ENCODE peak calls at places on chromosomes 5 and 9, in seven cellular contexts. One of them, this sample, is unnamed.

GRCh38 chr9:134367796-134368490 is 41.7 kb downstream of the RXRA start:
- DNase-seq in GM23248: no peak
- DNase-seq in hepatocyte: peak
- DNase-seq in HCT116: no peak
- DNase-seq in PC-3: no peak
- DNase-seq in MM.1S: peak
- DNase-seq in GM23338: no peak
- DNase-seq in this sample: peak

GRCh38 chr9:136372561-136373299 is 739 bp downstream of the CARD9 start:
- DNase-seq in GM23248: peak
- DNase-seq in hepatocyte: peak
- DNase-seq in HCT116: no peak
- DNase-seq in PC-3: peak
- DNase-seq in MM.1S: no peak
- DNase-seq in GM23338: no peak
- DNase-seq in this sample: peak

GRCh38 chr9:114098021-114098659 is 952 bp downstream of the KIF12 start:
- DNase-seq in GM23248: peak
- DNase-seq in hepatocyte: peak
- DNase-seq in HCT116: peak
- DNase-seq in PC-3: peak
- DNase-seq in MM.1S: no peak
- DNase-seq in GM23338: peak
- DNase-seq in this sample: peak

GRCh38 chr9:124795881-124796415 is 19.0 kb downstream of the OLFML2A start:
- DNase-seq in GM23248: no peak
- DNase-seq in hepatocyte: no peak
- DNase-seq in HCT116: no peak
- DNase-seq in PC-3: no peak
- DNase-seq in MM.1S: no peak
- DNase-seq in GM23338: peak
- DNase-seq in this sample: no peak

GRCh38 chr9:128787583-128788156 is 617 bp downstream of the TBC1D13 start:
- DNase-seq in GM23248: peak
- DNase-seq in hepatocyte: peak
- DNase-seq in HCT116: no peak
- DNase-seq in PC-3: peak
- DNase-seq in MM.1S: peak
- DNase-seq in GM23338: peak
- DNase-seq in this sample: no peak

GRCh38 chr5:139755892-139756671 is 39.5 kb upstream of the PSD2 start:
- DNase-seq in GM23248: no peak
- DNase-seq in hepatocyte: peak
- DNase-seq in HCT116: no peak
- DNase-seq in PC-3: no peak
- DNase-seq in MM.1S: no peak
- DNase-seq in GM23338: peak
- DNase-seq in this sample: peak

GRCh38 chr9:133002147-133003070 is 23.9 kb downstream of the GFI1B start:
- DNase-seq in GM23248: no peak
- DNase-seq in hepatocyte: no peak
- DNase-seq in HCT116: no peak
- DNase-seq in PC-3: no peak
- DNase-seq in MM.1S: no peak
- DNase-seq in GM23338: no peak
- DNase-seq in this sample: no peak

GRCh38 chr9:4206718-4207117 is 93.2 kb downstream of the GLIS3 start:
- DNase-seq in GM23248: no peak
- DNase-seq in hepatocyte: no peak
- DNase-seq in HCT116: no peak
- DNase-seq in PC-3: no peak
- DNase-seq in MM.1S: no peak
- DNase-seq in GM23338: no peak
- DNase-seq in this sample: no peak

GRCh38 chr9:134895849-134896833 is 15.5 kb downstream of the FCN2 start:
- DNase-seq in GM23248: peak
- DNase-seq in hepatocyte: peak
- DNase-seq in HCT116: peak
- DNase-seq in PC-3: peak
- DNase-seq in MM.1S: no peak
- DNase-seq in GM23338: no peak
- DNase-seq in this sample: no peak

GRCh38 chr9:38141751-38142150 is 72.7 kb upstream of the SHB start:
- DNase-seq in GM23248: peak
- DNase-seq in hepatocyte: no peak
- DNase-seq in HCT116: no peak
- DNase-seq in PC-3: peak
- DNase-seq in MM.1S: no peak
- DNase-seq in GM23338: no peak
- DNase-seq in this sample: no peak

GRCh38 chr9:27162045-27162444 is 53.0 kb downstream of the TEK start:
- DNase-seq in GM23248: peak
- DNase-seq in hepatocyte: peak
- DNase-seq in HCT116: no peak
- DNase-seq in PC-3: no peak
- DNase-seq in MM.1S: no peak
- DNase-seq in GM23338: no peak
- DNase-seq in this sample: no peak

GRCh38 chr9:137760426-137760825 is 117.2 kb upstream of the CACNA1B start:
- DNase-seq in GM23248: peak
- DNase-seq in hepatocyte: no peak
- DNase-seq in HCT116: no peak
- DNase-seq in PC-3: no peak
- DNase-seq in MM.1S: no peak
- DNase-seq in GM23338: no peak
- DNase-seq in this sample: no peak

GRCh38 chr5:96481396-96481795 is 48.3 kb upstream of the PCSK1 start:
- DNase-seq in GM23248: peak
- DNase-seq in hepatocyte: no peak
- DNase-seq in HCT116: no peak
- DNase-seq in PC-3: no peak
- DNase-seq in MM.1S: no peak
- DNase-seq in GM23338: no peak
- DNase-seq in this sample: no peak

GRCh38 chr9:137478613-137479314 is 19.6 kb upstream of the NSMF start:
- DNase-seq in GM23248: no peak
- DNase-seq in hepatocyte: no peak
- DNase-seq in HCT116: no peak
- DNase-seq in PC-3: no peak
- DNase-seq in MM.1S: no peak
- DNase-seq in GM23338: peak
- DNase-seq in this sample: no peak

GRCh38 chr9:93276973-93277372 is 93.0 kb downstream of the WNK2 start:
- DNase-seq in GM23248: no peak
- DNase-seq in hepatocyte: no peak
- DNase-seq in HCT116: no peak
- DNase-seq in PC-3: peak
- DNase-seq in MM.1S: peak
- DNase-seq in GM23338: no peak
- DNase-seq in this sample: no peak

GRCh38 chr5:178261666-178262600 is 29.3 kb upstream of the PHYKPL start:
- DNase-seq in GM23248: no peak
- DNase-seq in hepatocyte: no peak
- DNase-seq in HCT116: no peak
- DNase-seq in PC-3: no peak
- DNase-seq in MM.1S: no peak
- DNase-seq in GM23338: no peak
- DNase-seq in this sample: no peak

GRCh38 chr5:6581090-6581489 is 51.8 kb downstream of the NSUN2 start:
- DNase-seq in GM23248: no peak
- DNase-seq in hepatocyte: no peak
- DNase-seq in HCT116: no peak
- DNase-seq in PC-3: no peak
- DNase-seq in MM.1S: no peak
- DNase-seq in GM23338: no peak
- DNase-seq in this sample: no peak

DNA sequence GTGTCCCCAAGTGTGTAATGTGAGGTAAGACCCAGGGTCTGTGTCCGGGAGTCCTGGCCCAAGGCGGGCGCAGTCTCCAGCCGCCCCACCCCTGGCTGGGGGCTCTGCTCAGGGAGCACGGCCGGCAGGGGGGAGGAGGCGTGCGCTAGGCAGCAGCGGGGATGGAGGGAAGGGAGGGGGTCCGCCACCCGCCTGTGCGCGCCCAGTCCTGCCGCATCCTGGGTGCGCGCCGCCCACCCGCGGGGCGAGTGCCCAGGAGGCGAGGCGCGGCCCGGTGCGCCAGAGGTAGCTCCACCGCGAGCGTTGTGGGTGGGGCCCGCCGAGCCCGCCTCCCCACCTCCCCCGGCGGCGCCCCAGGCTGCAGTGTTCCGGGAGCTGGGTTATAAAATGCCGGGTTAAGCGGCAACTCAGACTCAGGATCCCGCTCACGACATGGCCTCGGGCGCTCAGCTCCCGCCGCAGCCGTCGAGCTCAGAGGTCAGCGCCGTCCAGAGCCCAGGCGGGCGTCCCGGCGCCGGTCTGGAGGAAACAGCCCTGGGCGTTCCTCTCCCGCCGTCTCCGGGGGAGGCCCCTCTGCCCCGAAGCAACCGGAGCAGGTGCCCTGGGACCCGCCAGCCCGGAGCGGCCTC is at the start of gene CCNI2:
- DNase-seq in GM23248: peak
- DNase-seq in hepatocyte: peak
- DNase-seq in HCT116: no peak
- DNase-seq in PC-3: no peak
- DNase-seq in MM.1S: no peak
- DNase-seq in GM23338: peak
- DNase-seq in this sample: peak
- TF ChIP-seq EZH2 in GM23248: peak
- TF ChIP-seq EZH2 in hepatocyte: peak
- TF ChIP-seq EZH2 in HCT116: no peak
- TF ChIP-seq EZH2 in PC-3: no peak
- TF ChIP-seq EZH2 in MM.1S: no peak
- TF ChIP-seq EZH2 in GM23338: peak
- TF ChIP-seq EZH2 in this sample: no peak

GRCh38 chr5:116652196-116652729 is 77.6 kb upstream of the SEMA6A start:
- DNase-seq in GM23248: peak
- DNase-seq in hepatocyte: peak
- DNase-seq in HCT116: peak
- DNase-seq in PC-3: no peak
- DNase-seq in MM.1S: no peak
- DNase-seq in GM23338: peak
- DNase-seq in this sample: peak

GRCh38 chr5:116654890-116655289 is 80.3 kb upstream of the SEMA6A start:
- DNase-seq in GM23248: no peak
- DNase-seq in hepatocyte: no peak
- DNase-seq in HCT116: no peak
- DNase-seq in PC-3: no peak
- DNase-seq in MM.1S: no peak
- DNase-seq in GM23338: no peak
- DNase-seq in this sample: peak

GRCh38 chr5:116651653-116652052 is 77.0 kb upstream of the SEMA6A start:
- DNase-seq in GM23248: no peak
- DNase-seq in hepatocyte: no peak
- DNase-seq in HCT116: no peak
- DNase-seq in PC-3: no peak
- DNase-seq in MM.1S: no peak
- DNase-seq in GM23338: peak
- DNase-seq in this sample: no peak

GRCh38 chr5:116650964-116651363 is 76.3 kb upstream of the SEMA6A start:
- DNase-seq in GM23248: no peak
- DNase-seq in hepatocyte: no peak
- DNase-seq in HCT116: no peak
- DNase-seq in PC-3: no peak
- DNase-seq in MM.1S: no peak
- DNase-seq in GM23338: no peak
- DNase-seq in this sample: no peak

DNA sequence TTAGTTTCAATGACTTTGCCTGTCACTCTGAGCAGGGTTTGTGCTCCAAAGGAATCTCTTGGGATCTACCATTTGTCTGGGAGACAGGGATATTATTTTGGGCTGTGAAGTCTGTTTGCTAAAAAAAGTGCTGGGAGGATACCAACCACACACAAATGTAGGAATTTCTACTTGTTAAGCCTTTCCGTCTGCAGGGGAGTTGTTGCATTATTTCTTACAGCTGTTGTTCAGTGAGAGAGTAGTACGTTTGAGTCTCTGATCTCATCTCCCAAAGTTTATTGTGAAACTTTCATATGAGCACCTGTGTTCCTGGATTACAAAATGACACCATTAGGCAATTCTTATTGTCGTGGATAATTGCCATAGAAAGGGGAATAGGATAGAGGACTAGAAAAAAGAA is 78.3 kb upstream of the SEMA6A start:
- DNase-seq in GM23248: no peak
- DNase-seq in hepatocyte: no peak
- DNase-seq in HCT116: no peak
- DNase-seq in PC-3: no peak
- DNase-seq in MM.1S: no peak
- DNase-seq in GM23338: peak
- DNase-seq in this sample: peak
- TF ChIP-seq EZH2phosphoT487 in GM23248: no peak
- TF ChIP-seq EZH2phosphoT487 in hepatocyte: no peak
- TF ChIP-seq EZH2phosphoT487 in HCT116: no peak
- TF ChIP-seq EZH2phosphoT487 in PC-3: no peak
- TF ChIP-seq EZH2phosphoT487 in MM.1S: no peak
- TF ChIP-seq EZH2phosphoT487 in GM23338: no peak
- TF ChIP-seq EZH2phosphoT487 in this sample: no peak

GRCh38 chr5:77210091-77211012 is at the start of gene PDE8B:
- DNase-seq in GM23248: peak
- DNase-seq in hepatocyte: peak
- DNase-seq in HCT116: no peak
- DNase-seq in PC-3: no peak
- DNase-seq in MM.1S: no peak
- DNase-seq in GM23338: peak
- DNase-seq in this sample: peak
- TF ChIP-seq EZH2 in GM23248: peak
- TF ChIP-seq EZH2 in hepatocyte: no peak
- TF ChIP-seq EZH2 in HCT116: no peak
- TF ChIP-seq EZH2 in PC-3: no peak
- TF ChIP-seq EZH2 in MM.1S: no peak
- TF ChIP-seq EZH2 in GM23338: no peak
- TF ChIP-seq EZH2 in this sample: peak

DNA sequence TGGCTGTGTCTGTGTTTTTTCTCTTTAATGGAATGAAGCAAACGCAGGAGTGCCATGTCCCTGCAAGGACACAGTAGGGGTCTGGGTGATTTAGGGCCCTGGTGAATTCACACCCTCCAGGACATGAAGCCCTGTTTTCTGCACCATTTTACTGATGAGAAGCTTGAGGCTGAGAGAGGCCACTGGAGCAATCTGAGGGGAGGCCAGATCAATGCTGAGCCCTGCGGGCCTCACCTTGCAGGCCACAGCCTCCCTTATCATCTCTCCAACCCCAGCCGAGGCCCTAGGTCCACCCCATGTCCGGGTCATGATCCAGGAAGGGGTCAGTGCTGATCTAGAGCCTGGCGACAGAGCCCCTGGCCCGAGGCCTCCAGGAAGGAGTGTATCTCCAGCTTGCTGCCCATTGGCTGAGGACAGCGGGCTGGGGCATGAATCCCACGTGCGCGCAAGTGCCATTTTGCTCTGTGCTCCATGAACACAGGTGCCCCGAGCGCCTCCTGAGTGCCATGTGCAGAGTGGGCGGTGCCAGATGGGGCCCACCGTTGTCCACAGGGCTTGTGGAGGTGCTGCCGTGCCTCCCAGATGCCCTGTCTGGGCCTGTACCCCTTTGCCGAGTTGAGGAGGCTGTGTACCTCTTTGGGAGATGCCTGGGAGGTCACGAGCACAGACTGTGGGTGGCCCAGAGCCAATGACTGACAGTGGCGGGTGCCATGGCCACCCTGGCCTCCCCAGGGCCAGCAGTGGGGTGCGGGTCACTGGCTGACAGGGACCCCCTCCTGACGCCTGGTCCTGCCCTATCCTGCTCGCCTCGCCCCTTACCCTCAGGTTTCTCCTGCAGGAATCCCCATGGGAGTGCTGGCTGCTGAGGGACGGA is 32.3 kb upstream of the LPCAT1 start:
- DNase-seq in GM23248: no peak
- DNase-seq in hepatocyte: no peak
- DNase-seq in HCT116: no peak
- DNase-seq in PC-3: no peak
- DNase-seq in MM.1S: no peak
- DNase-seq in GM23338: no peak
- DNase-seq in this sample: no peak
- TF ChIP-seq EZH2phosphoT487 in GM23248: no peak
- TF ChIP-seq EZH2phosphoT487 in hepatocyte: no peak
- TF ChIP-seq EZH2phosphoT487 in HCT116: no peak
- TF ChIP-seq EZH2phosphoT487 in PC-3: no peak
- TF ChIP-seq EZH2phosphoT487 in MM.1S: no peak
- TF ChIP-seq EZH2phosphoT487 in GM23338: no peak
- TF ChIP-seq EZH2phosphoT487 in this sample: no peak